ENCODE peak calls at places on chromosomes 1 and 21, in four cellular contexts. I is left cardiac atrium, M is EL, T is body of pancreas. O is an unnamed sample.

GRCh38 chr21:37642493-37642892 is 273.8 kb downstream of the KCNJ6 start:
- DNase-seq in I (no peak), M (no peak), T (no peak), O (no peak)

GRCh38 chr21:46189213-46189958 is 5.1 kb upstream of the SPATC1L start:
- DNase-seq in I (peak), M (peak), T (no peak), O (no peak)

GRCh38 chr1:201155354-201155753 is 1.1 kb upstream of the TMEM9 start:
- DNase-seq in I (no peak), M (no peak), T (no peak), O (no peak)

GRCh38 chr1:85464497-85465098 is 361 bp downstream of the DDAH1 start:
- DNase-seq in T (peak), M (peak), I (peak), O (peak)

GRCh38 chr1:39609618-39610331 is 29.7 kb downstream of the HEYL start:
- DNase-seq in I (peak), T (peak), M (peak), O (peak)

GRCh38 chr1:116573388-116574100 is 2.7 kb upstream of the CD58 start:
- DNase-seq in I (no peak), T (no peak), M (peak), O (no peak)

GRCh38 chr1:244599937-244600350 is 53.0 kb upstream of the DESI2 start:
- DNase-seq in T (peak), M (peak), I (peak), O (peak)

GRCh38 chr1:116330342-116330652 is 42.7 kb upstream of the ATP1A1 start:
- DNase-seq in M (no peak), T (peak), I (no peak), O (no peak)

GRCh38 chr1:175572932-175573871 is 170.2 kb downstream of the TNR start:
- DNase-seq in T (peak), I (peak), M (no peak), O (no peak)

GRCh38 chr1:114009042-114009392 is 29.7 kb downstream of the OLFML3 start:
- DNase-seq in M (no peak), T (no peak), I (no peak), O (no peak)

GRCh38 chr1:228866498-228866897 is 131.2 kb downstream of the RHOU start:
- DNase-seq in T (no peak), I (no peak), M (no peak), O (no peak)

GRCh38 chr1:204931313-204931712 is 60.7 kb downstream of the NFASC start:
- DNase-seq in M (no peak), T (no peak), I (no peak), O (no peak)

GRCh38 chr1:226653311-226653921 is 85.7 kb downstream of the ITPKB start:
- DNase-seq in M (no peak), I (no peak), T (no peak), O (no peak)

GRCh38 chr1:110210604-110211502 is 739 bp downstream of the KCNC4 start:
- DNase-seq in I (peak), T (peak), M (peak), O (peak)

GRCh38 chr21:23601549-23601948 is 2005.7 kb downstream of the MRPL39 start:
- DNase-seq in M (no peak), I (no peak), T (no peak), O (no peak)

GRCh38 chr21:34279883-34280282 is 83.9 kb upstream of the KCNE2 start:
- DNase-seq in M (no peak), T (no peak), I (no peak), O (no peak)

GRCh38 chr1:225877570-225877969 is 4.6 kb downstream of the TMEM63A start:
- DNase-seq in I (peak), M (peak), T (peak), O (peak)

GRCh38 chr1:100750002-100750885 is 30.7 kb downstream of the VCAM1 start:
- DNase-seq in I (no peak), M (no peak), T (no peak), O (no peak)

GRCh38 chr21:41653944-41654625 is 112.8 kb downstream of the RIPK4 start:
- DNase-seq in I (no peak), M (peak), T (peak), O (peak)

GRCh38 chr1:26278835-26279597 is 870 bp upstream of the SH3BGRL3 start:
- DNase-seq in M (peak), T (peak), I (no peak), O (peak)

GRCh38 chr1:72186733-72187307 is 95.5 kb downstream of the NEGR1 start:
- DNase-seq in I (no peak), T (no peak), M (peak), O (no peak)

GRCh38 chr1:200042437-200043329 is 15.2 kb downstream of the NR5A2 start:
- DNase-seq in I (no peak), M (no peak), T (peak), O (no peak)

GRCh38 chr1:55605155-55605554 is 390.0 kb upstream of the USP24 start:
- DNase-seq in T (no peak), M (no peak), I (no peak), O (no peak)

GRCh38 chr1:76428027-76428426 is 353.5 kb downstream of the ST6GALNAC3 start:
- DNase-seq in M (no peak), T (no peak), I (no peak), O (no peak)

GRCh38 chr1:43766086-43766784 is 58.9 kb downstream of the ST3GAL3 start:
- DNase-seq in I (no peak), T (no peak), M (no peak), O (no peak)

GRCh38 chr1:212173572-212173971 is 111.6 kb upstream of the PPP2R5A start:
- DNase-seq in M (no peak), I (no peak), T (no peak), O (no peak)

GRCh38 chr1:209877109-209877764 is 49.5 kb downstream of the UTP25 start:
- DNase-seq in I (no peak), T (no peak), M (no peak), O (no peak)

GRCh38 chr1:37481289-37482003 is 7.1 kb downstream of the ZC3H12A start:
- DNase-seq in M (no peak), T (no peak), I (no peak), O (no peak)

GRCh38 chr1:224042557-224043118 is 71.3 kb upstream of the FBXO28 start:
- DNase-seq in M (no peak), I (no peak), T (no peak), O (peak)

GRCh38 chr1:41475859-41476567 is 8.5 kb downstream of the EDN2 start:
- DNase-seq in T (no peak), I (no peak), M (peak), O (no peak)

GRCh38 chr1:150168960-150169565 is 19.3 kb downstream of the PLEKHO1 start:
- DNase-seq in T (peak), M (peak), I (peak), O (peak)

GRCh38 chr21:40386301-40386911 is 460.6 kb downstream of the DSCAM start:
- DNase-seq in I (peak), M (peak), T (peak), O (peak)

GRCh38 chr1:108692724-108693655 is 880 bp downstream of the PRPF38B start:
- DNase-seq in M (peak), I (no peak), T (peak), O (peak)

GRCh38 chr1:55588300-55588699 is 373.1 kb upstream of the USP24 start:
- DNase-seq in I (no peak), M (no peak), T (no peak), O (no peak)

GRCh38 chr1:7549693-7550161 is 221.4 kb upstream of the VAMP3 start:
- DNase-seq in T (no peak), I (no peak), M (peak), O (peak)

GRCh38 chr1:40182956-40183710 is 21.9 kb downstream of the RLF start:
- DNase-seq in T (no peak), M (no peak), I (no peak), O (no peak)

GRCh38 chr1:225598847-225599246 is 54.1 kb downstream of the ENAH start:
- DNase-seq in T (no peak), M (no peak), I (no peak), O (no peak)

GRCh38 chr21:21457077-21457476 is 458.9 kb downstream of the NCAM2 start:
- DNase-seq in I (no peak), T (no peak), M (no peak), O (no peak)

GRCh38 chr21:36385233-36385908 is at the start of gene CHAF1B:
- DNase-seq in I (peak), T (peak), M (peak), O (peak)

O was measured in MG63.